ENCODE peak calls at places on chromosome 10, in nine cellular contexts. E is aorta; Z is epithelial cell of prostate; B is stimulated activated CD8-positive, alpha-beta memory T cell treated with anti-CD3 and anti-CD28 coated beads, Interleukin-15, amount 100 ng/mL, for 24 hours; D is lower lobe of right lung; Y is iPS DF 19.7; O is NCI-H510A treated with DMSO at 0.1 percent for 48 hours; F is iris pigment epithelial cell; N is T-cell. L is an unnamed sample.
A peak's percentile ranks its signal among the peaks of the same experiment; 100 is the strongest.

GRCh38 chr10:129861776-129862530 is 102.1 kb downstream of the EBF3 start:
- DNase-seq in B (no peak), Z (no peak), D (no peak), N (no peak), Y (no peak), E (no peak), F (no peak), O (no peak), L (no peak)

GRCh38 chr10:120336910-120337540 is 120.0 kb upstream of the PLPP4 start:
- DNase-seq in E (no peak), Y (peak; percentile 3), F (peak; percentile 46), Z (peak; percentile 12), O (peak; percentile 42), D (peak; percentile 49), B (peak; percentile 17), N (peak; percentile 27), L (peak; percentile 4)

GRCh38 chr10:70132098-70133029 is at the start of gene AIFM2:
- DNase-seq in Z (no peak), B (peak; percentile 14), O (peak; percentile 66), N (peak; percentile 43), Y (no peak), E (peak; percentile 83), F (peak; percentile 65), D (peak; percentile 90), L (no peak)

GRCh38 chr10:123402656-123403055 is 248.5 kb downstream of the BUB3 start:
- DNase-seq in N (no peak), O (no peak), Y (no peak), D (no peak), Z (no peak), B (no peak), F (no peak), E (no peak), L (no peak)

GRCh38 chr10:74539317-74539716 is 287.1 kb upstream of the KAT6B start:
- DNase-seq in E (no peak), B (no peak), O (no peak), N (no peak), D (no peak), Z (no peak), Y (no peak), F (no peak), L (no peak)

GRCh38 chr10:117003336-117003735 is 1.7 kb downstream of the SHTN1 start:
- DNase-seq in E (no peak), F (no peak), O (no peak), Z (no peak), N (no peak), B (no peak), Y (no peak), D (no peak), L (no peak)

GRCh38 chr10:35217458-35217857 is 90.8 kb downstream of the CREM start:
- DNase-seq in Y (no peak), D (no peak), N (no peak), F (no peak), B (no peak), O (no peak), Z (no peak), E (no peak), L (no peak)

GRCh38 chr10:116752563-116752962 is 10.2 kb upstream of the HSPA12A start:
- DNase-seq in N (no peak), F (peak; percentile 34), E (no peak), B (no peak), Z (no peak), Y (no peak), D (no peak), O (no peak), L (no peak)

GRCh38 chr10:117222552-117223412 is 18.1 kb upstream of the SLC18A2 start:
- DNase-seq in B (no peak), D (no peak), O (no peak), Z (no peak), N (no peak), Y (no peak), E (no peak), F (no peak), L (no peak)

GRCh38 chr10:48253970-48254657 is 20.4 kb downstream of the FRMPD2 start:
- DNase-seq in F (peak; percentile 77), E (no peak), Z (peak; percentile 81), Y (no peak), N (no peak), O (no peak), B (no peak), D (no peak), L (peak; percentile 61)

GRCh38 chr10:20287951-20288350 is 471.7 kb downstream of the PLXDC2 start:
- DNase-seq in E (no peak), Y (no peak), O (no peak), D (no peak), N (no peak), B (no peak), Z (no peak), F (no peak), L (no peak)

GRCh38 chr10:22133640-22134624 is 83.9 kb downstream of the EBLN1 start:
- DNase-seq in D (no peak), N (no peak), Z (no peak), B (no peak), E (no peak), O (peak; percentile 1), F (no peak), Y (no peak), L (no peak)

GRCh38 chr10:31340343-31340742 is 21.3 kb downstream of the ZEB1 start:
- DNase-seq in O (peak; percentile 55), Z (no peak), F (peak; percentile 58), Y (no peak), N (no peak), E (no peak), D (no peak), B (no peak), L (no peak)

GRCh38 chr10:47409171-47409865 is 25.2 kb upstream of the ZNF488 start:
- DNase-seq in D (no peak), O (no peak), Y (no peak), Z (no peak), N (no peak), B (no peak), F (no peak), E (no peak), L (no peak)

GRCh38 chr10:103089493-103089892 is 103.6 kb downstream of the NT5C2 start:
- DNase-seq in O (no peak), D (no peak), F (no peak), B (no peak), Z (no peak), E (no peak), Y (no peak), N (no peak), L (no peak)

GRCh38 chr10:113978802-113979201 is 64.9 kb upstream of the ADRB1 start:
- DNase-seq in Y (no peak), N (no peak), B (no peak), Z (no peak), O (no peak), F (no peak), D (no peak), E (no peak), L (no peak)

GRCh38 chr10:28801869-28802268 is 124.5 kb downstream of the BAMBI start:
- DNase-seq in N (no peak), O (no peak), Z (no peak), Y (no peak), E (no peak), D (no peak), B (no peak), F (no peak), L (no peak)

GRCh38 chr10:13904053-13904452 is 317.3 kb downstream of the PRPF18 start:
- DNase-seq in Y (no peak), B (no peak), Z (no peak), N (no peak), D (peak; percentile 59), F (no peak), O (no peak), E (peak; percentile 66), L (no peak)

GRCh38 chr10:45526309-45526708 is 146.3 kb downstream of the ZFAND4 start:
- DNase-seq in E (no peak), D (no peak), O (no peak), Z (no peak), B (no peak), N (no peak), F (no peak), Y (no peak), L (no peak)

GRCh38 chr10:113603057-113603777 is 50.4 kb downstream of the HABP2 start:
- DNase-seq in N (no peak), Y (no peak), E (peak; percentile 9), Z (no peak), F (no peak), B (no peak), D (no peak), O (no peak), L (no peak)

L was measured in pulmonary artery endothelial cell.